ENCODE peak calls at places on chromosomes 1 and 21, in six cellular contexts. X is stomach, G is GM23338, E is transverse colon, V is aorta, Y is small intestine. U is an unnamed sample.

GRCh38 chr1:234853906-234854647 is 244.1 kb upstream of the IRF2BP2 start:
- DNase-seq in Y (no peak), E (no peak), G (no peak), V (no peak), X (no peak), U (no peak)

GRCh38 chr1:87134061-87134460 is 194.6 kb upstream of the LMO4 start:
- DNase-seq in Y (no peak), E (no peak), X (no peak), G (no peak), V (no peak), U (peak; percentile 15)

GRCh38 chr1:46558966-46559365 is 7.5 kb upstream of the KNCN start:
- DNase-seq in G (no peak), Y (no peak), X (no peak), V (peak; percentile 57), E (no peak), U (no peak)

GRCh38 chr1:81847063-81847462 is 46.3 kb downstream of the ADGRL2 start:
- DNase-seq in X (no peak), G (no peak), V (no peak), E (no peak), Y (no peak), U (no peak)

GRCh38 chr1:4170548-4170947 is 270.5 kb upstream of the C1orf174 start:
- DNase-seq in V (no peak), E (no peak), G (no peak), X (no peak), Y (no peak), U (peak; percentile 7)

GRCh38 chr21:44789880-44790279 is 11.7 kb downstream of the UBE2G2 start:
- DNase-seq in V (no peak), G (no peak), X (no peak), E (no peak), Y (no peak), U (no peak)

GRCh38 chr1:168081373-168082007 is 55.2 kb downstream of the GPR161 start:
- DNase-seq in Y (peak; percentile 3), E (no peak), G (no peak), V (no peak), X (no peak), U (no peak)

GRCh38 chr1:22728751-22729399 is 18.2 kb downstream of the EPHB2 start:
- DNase-seq in V (no peak), E (no peak), G (peak; percentile 56), Y (no peak), X (no peak), U (no peak)

GRCh38 chr1:42154685-42155084 is 1.5 kb downstream of the GUCA2B start:
- DNase-seq in G (no peak), V (peak; percentile 57), E (no peak), Y (no peak), X (no peak), U (no peak)

GRCh38 chr1:223319913-223320600 is 43.9 kb downstream of the SUSD4 start:
- DNase-seq in X (no peak), V (no peak), E (no peak), Y (no peak), G (peak; percentile 40), U (peak; percentile 39)

GRCh38 chr1:108079550-108079949 is 114.6 kb upstream of the VAV3 start:
- DNase-seq in Y (no peak), X (no peak), E (peak; percentile 22), V (no peak), G (peak; percentile 18), U (peak; percentile 4)

GRCh38 chr1:33050221-33051076 is 13.8 kb upstream of the AK2 start:
- DNase-seq in V (no peak), Y (no peak), G (peak; percentile 23), E (no peak), X (no peak), U (peak; percentile 42)

GRCh38 chr1:204647114-204647804 is 38.3 kb downstream of the LRRN2 start:
- DNase-seq in V (no peak), X (peak; percentile 32), G (peak; percentile 85), E (peak; percentile 44), Y (peak; percentile 47), U (peak; percentile 78)

GRCh38 chr1:210815641-210816040 is 318.3 kb downstream of the KCNH1 start:
- DNase-seq in Y (no peak), X (no peak), E (no peak), G (no peak), V (no peak), U (no peak)

GRCh38 chr1:156177918-156178654 is 15.8 kb upstream of the SLC25A44 start:
- DNase-seq in Y (no peak), G (no peak), X (no peak), E (no peak), V (no peak), U (peak; percentile 26)

GRCh38 chr1:31697369-31697984 is 6.3 kb downstream of the COL16A1 start:
- DNase-seq in E (no peak), V (no peak), X (no peak), G (no peak), Y (no peak), U (no peak)

GRCh38 chr1:170664283-170664827 is 424 bp downstream of the PRRX1 start:
- DNase-seq in X (no peak), Y (no peak), V (peak; percentile 78), G (peak; percentile 33), E (peak; percentile 32), U (peak; percentile 77)

GRCh38 chr1:199794105-199794863 is 233.2 kb upstream of the NR5A2 start:
- DNase-seq in X (no peak), E (no peak), G (no peak), Y (no peak), V (no peak), U (no peak)

GRCh38 chr1:67700692-67701410 is 15.8 kb downstream of the GADD45A start:
- DNase-seq in G (peak; percentile 81), V (no peak), E (no peak), Y (peak; percentile 75), X (no peak), U (peak; percentile 73)

GRCh38 chr1:187474266-187474665 is 645.5 kb downstream of the PLA2G4A start:
- DNase-seq in E (no peak), Y (peak; percentile 1), G (no peak), X (no peak), V (no peak), U (no peak)

GRCh38 chr1:59898927-59899326 is 27.6 kb downstream of the CYP2J2 start:
- DNase-seq in V (no peak), G (no peak), X (no peak), E (no peak), Y (no peak), U (no peak)

GRCh38 chr1:67818162-67818561 is 15.1 kb downstream of the GNG12 start:
- DNase-seq in E (no peak), V (no peak), G (no peak), X (no peak), Y (no peak), U (no peak)

GRCh38 chr1:168392958-168393357 is 112.3 kb downstream of the TBX19 start:
- DNase-seq in Y (no peak), G (no peak), V (no peak), E (no peak), X (no peak), U (no peak)

GRCh38 chr1:213987876-213988638 is at the start of gene PROX1:
- DNase-seq in X (peak; percentile 77), G (peak; percentile 94), Y (peak; percentile 75), V (peak; percentile 89), E (peak; percentile 78), U (peak; percentile 48)

GRCh38 chr1:59186656-59187055 is 110.2 kb upstream of the FGGY start:
- DNase-seq in Y (no peak), V (no peak), E (no peak), G (no peak), X (no peak), U (no peak)

GRCh38 chr21:33308586-33309490 is 15.9 kb upstream of the IFNAR1 start:
- DNase-seq in X (no peak), E (peak; percentile 71), V (no peak), G (no peak), Y (no peak), U (no peak)

GRCh38 chr1:70333245-70333644 is 21.3 kb downstream of the ANKRD13C start:
- DNase-seq in G (no peak), E (no peak), Y (no peak), V (no peak), X (no peak), U (no peak)

GRCh38 chr1:64499966-64500365 is 30.0 kb downstream of the CACHD1 start:
- DNase-seq in Y (no peak), X (no peak), G (peak; percentile 72), E (no peak), V (no peak), U (no peak)

GRCh38 chr1:94602802-94603625 is 61.5 kb upstream of the F3 start:
- DNase-seq in E (no peak), X (no peak), G (no peak), Y (peak; percentile 84), V (no peak), U (no peak)

GRCh38 chr1:8430476-8430875 is 112.6 kb downstream of the SLC45A1 start:
- DNase-seq in G (no peak), V (no peak), E (no peak), X (no peak), Y (no peak), U (no peak)
- H3K36me3 ChIP-seq in G (no peaks in the 10 kb centered on the region), V (no peaks in the 10 kb centered on the region), E (no peaks in the 10 kb centered on the region), X (no peaks in the 10 kb centered on the region), Y (no peaks in the 10 kb centered on the region), U (no peaks in the 10 kb centered on the region)

DNA sequence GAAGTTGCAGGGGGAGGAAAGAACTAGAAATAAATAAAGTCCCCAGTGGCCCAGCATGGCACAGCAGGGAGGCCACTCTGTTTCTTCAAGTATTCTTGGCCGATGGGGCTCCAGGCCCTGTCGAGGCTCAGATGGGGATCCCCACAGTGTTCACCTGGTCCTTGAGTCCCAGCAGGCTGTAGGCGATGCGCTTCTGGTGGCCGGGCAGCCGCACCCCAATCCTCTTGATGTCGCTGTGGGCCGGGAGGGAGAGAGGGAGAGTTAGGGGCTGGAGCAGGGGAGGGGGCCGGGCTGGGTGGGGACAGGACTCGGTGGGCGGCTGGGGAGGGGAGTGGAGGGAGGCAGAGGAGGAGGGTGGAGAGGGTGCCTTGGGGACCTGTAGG is 30.8 kb downstream of the EPHA2 start:
- DNase-seq in V (peak; percentile 69), X (no peak), Y (no peak), G (no peak), E (no peak), U (no peak)
- H3K36me3 ChIP-seq in V (peaks cover 3% of the 10 kb centered on the region), X (peaks cover 68% of the 10 kb centered on the region), Y (peaks cover 4% of the 10 kb centered on the region), G (peaks cover 13% of the 10 kb centered on the region), E (no peaks in the 10 kb centered on the region), U (peaks cover 28% of the 10 kb centered on the region)

GRCh38 chr1:37452416-37452815 is 22.0 kb upstream of the ZC3H12A start:
- DNase-seq in E (no peak), G (no peak), X (no peak), V (no peak), Y (no peak), U (no peak)

GRCh38 chr1:37448691-37449417 is 25.5 kb upstream of the ZC3H12A start:
- DNase-seq in Y (no peak), X (no peak), E (no peak), V (no peak), G (no peak), U (no peak)

GRCh38 chr1:37446874-37447273 is 27.5 kb upstream of the ZC3H12A start:
- DNase-seq in G (no peak), E (no peak), X (no peak), V (no peak), Y (no peak), U (no peak)

GRCh38 chr1:37449936-37450335 is 24.4 kb upstream of the ZC3H12A start:
- DNase-seq in G (no peak), X (no peak), V (no peak), E (no peak), Y (no peak), U (no peak)

GRCh38 chr1:37448185-37448584 is 26.2 kb upstream of the ZC3H12A start:
- DNase-seq in X (no peak), Y (no peak), G (peak; percentile 60), V (no peak), E (no peak), U (peak; percentile 63)
- H3K36me3 ChIP-seq in X (no peaks in the 10 kb centered on the region), Y (no peaks in the 10 kb centered on the region), G (no peaks in the 10 kb centered on the region), V (no peaks in the 10 kb centered on the region), E (no peaks in the 10 kb centered on the region), U (no peaks in the 10 kb centered on the region)

GRCh38 chr1:180190091-180190490 is 35.4 kb downstream of the QSOX1 start:
- DNase-seq in V (no peak), X (no peak), E (no peak), Y (no peak), G (no peak), U (no peak)
- H3K36me3 ChIP-seq in V (peaks cover 5% of the 10 kb centered on the region), X (peaks cover 100% of the 10 kb centered on the region), E (no peaks in the 10 kb centered on the region), Y (peaks cover 9% of the 10 kb centered on the region), G (no peaks in the 10 kb centered on the region), U (peaks cover 1% of the 10 kb centered on the region)